ENCODE peak calls at places on chromosomes 6 and 20, in eight cellular contexts. S is cardiac muscle cell; B is transverse colon; U is lung; C is esophagus squamous epithelium; W is CD8-positive, alpha-beta T cell; X is IMR-90; V is Panc1. T is an unnamed sample.

GRCh38 chr6:136788069-136788902 is 4.0 kb downstream of the MAP3K5 start:
- DNase-seq in S (no peak), B (no peak), U (no peak), C (no peak), W (no peak), X (peak; percentile 89), V (no peak), T (no peak)

GRCh38 chr6:22251331-22251730 is 45.5 kb downstream of the PRL start:
- DNase-seq in S (no peak), B (no peak), U (no peak), C (no peak), W (no peak), X (peak; percentile 75), V (no peak), T (no peak)

GRCh38 chr6:108914235-108915022 is 66.2 kb downstream of the ARMC2 start:
- DNase-seq in S (no peak), B (no peak), U (no peak), C (no peak), W (no peak), X (peak; percentile 20), V (no peak), T (no peak)

GRCh38 chr20:50374541-50375078 is 135.6 kb upstream of the PTPN1 start:
- DNase-seq in S (no peak), B (no peak), U (no peak), C (no peak), W (no peak), X (no peak), V (no peak), T (no peak)

GRCh38 chr20:32456869-32457421 is 98.8 kb downstream of the ASXL1 start:
- DNase-seq in S (peak; percentile 87), B (no peak), U (no peak), C (no peak), W (no peak), X (peak; percentile 17), V (no peak), T (peak; percentile 49)

GRCh38 chr6:135583256-135583758 is 85.8 kb upstream of the AHI1 start:
- DNase-seq in S (no peak), B (no peak), U (no peak), C (no peak), W (no peak), X (peak; percentile 88), V (no peak), T (no peak)

GRCh38 chr20:52446421-52447231 is 255.0 kb upstream of the ZFP64 start:
- DNase-seq in S (no peak), B (no peak), U (no peak), C (no peak), W (no peak), X (peak; percentile 66), V (no peak), T (no peak)

GRCh38 chr6:103874575-103874974 is 985.1 kb downstream of the HACE1 start:
- DNase-seq in S (no peak), B (no peak), U (no peak), C (no peak), W (no peak), X (no peak), V (no peak), T (no peak)

GRCh38 chr20:53097371-53097770 is 125.2 kb downstream of the TSHZ2 start:
- DNase-seq in S (no peak), B (no peak), U (no peak), C (no peak), W (no peak), X (no peak), V (no peak), T (no peak)

GRCh38 chr6:99092009-99092408 is 144.3 kb upstream of the FBXL4 start:
- DNase-seq in S (no peak), B (no peak), U (no peak), C (no peak), W (no peak), X (no peak), V (no peak), T (no peak)

GRCh38 chr6:170555305-170555704 is 1.1 kb downstream of the TBP start:
- DNase-seq in S (no peak), B (no peak), U (no peak), C (no peak), W (no peak), X (no peak), V (no peak), T (no peak)

GRCh38 chr20:1648101-1648500 is 9.5 kb downstream of the SIRPG start:
- DNase-seq in S (no peak), B (no peak), U (no peak), C (no peak), W (no peak), X (no peak), V (no peak), T (no peak)

GRCh38 chr6:12717356-12717755 is 789 bp downstream of the PHACTR1 start:
- DNase-seq in S (no peak), B (no peak), U (no peak), C (no peak), W (no peak), X (no peak), V (no peak), T (no peak)

GRCh38 chr6:121093928-121094327 is 240.4 kb downstream of the TBC1D32 start:
- DNase-seq in S (no peak), B (no peak), U (no peak), C (no peak), W (no peak), X (peak; percentile 76), V (no peak), T (no peak)

GRCh38 chr6:26249959-26250805 is 114.8 kb upstream of the BTN3A2 start:
- DNase-seq in S (peak; percentile 73), B (peak; percentile 84), U (no peak), C (no peak), W (peak; percentile 59), X (peak; percentile 73), V (no peak), T (peak; percentile 59)

GRCh38 chr20:37956099-37956498 is 53.2 kb downstream of the VSTM2L start:
- DNase-seq in S (no peak), B (no peak), U (no peak), C (no peak), W (no peak), X (peak; percentile 35), V (no peak), T (no peak)

GRCh38 chr6:70413829-70414494 is 654 bp downstream of the FAM135A start:
- DNase-seq in S (peak; percentile 23), B (no peak), U (no peak), C (no peak), W (no peak), X (no peak), V (no peak), T (no peak)

GRCh38 chr6:167699141-167700036 is 127.3 kb upstream of the AFDN start:
- DNase-seq in S (no peak), B (peak; percentile 69), U (peak; percentile 68), C (peak; percentile 15), W (no peak), X (no peak), V (no peak), T (peak; percentile 49)

GRCh38 chr6:47117314-47117713 is 75.2 kb upstream of the ADGRF1 start:
- DNase-seq in S (no peak), B (no peak), U (no peak), C (no peak), W (no peak), X (no peak), V (no peak), T (no peak)

GRCh38 chr6:158708239-158708638 is 58.4 kb downstream of the SYTL3 start:
- DNase-seq in S (peak; percentile 56), B (no peak), U (no peak), C (no peak), W (no peak), X (peak; percentile 60), V (no peak), T (peak; percentile 33)

GRCh38 chr6:109292983-109293586 is 89.2 kb downstream of the CD164 start:
- DNase-seq in S (no peak), B (no peak), U (no peak), C (no peak), W (no peak), X (no peak), V (no peak), T (no peak)

GRCh38 chr20:1440024-1440423 is 26.6 kb downstream of the NSFL1C start:
- DNase-seq in S (no peak), B (no peak), U (no peak), C (no peak), W (no peak), X (peak; percentile 12), V (no peak), T (no peak)

GRCh38 chr6:4568138-4568537 is 208.1 kb upstream of the CDYL start:
- DNase-seq in S (no peak), B (no peak), U (no peak), C (no peak), W (no peak), X (no peak), V (no peak), T (no peak)

GRCh38 chr20:63150911-63151531 is 64.9 kb downstream of the YTHDF1 start:
- DNase-seq in S (no peak), B (no peak), U (no peak), C (no peak), W (no peak), X (no peak), V (no peak), T (no peak)

DNA sequence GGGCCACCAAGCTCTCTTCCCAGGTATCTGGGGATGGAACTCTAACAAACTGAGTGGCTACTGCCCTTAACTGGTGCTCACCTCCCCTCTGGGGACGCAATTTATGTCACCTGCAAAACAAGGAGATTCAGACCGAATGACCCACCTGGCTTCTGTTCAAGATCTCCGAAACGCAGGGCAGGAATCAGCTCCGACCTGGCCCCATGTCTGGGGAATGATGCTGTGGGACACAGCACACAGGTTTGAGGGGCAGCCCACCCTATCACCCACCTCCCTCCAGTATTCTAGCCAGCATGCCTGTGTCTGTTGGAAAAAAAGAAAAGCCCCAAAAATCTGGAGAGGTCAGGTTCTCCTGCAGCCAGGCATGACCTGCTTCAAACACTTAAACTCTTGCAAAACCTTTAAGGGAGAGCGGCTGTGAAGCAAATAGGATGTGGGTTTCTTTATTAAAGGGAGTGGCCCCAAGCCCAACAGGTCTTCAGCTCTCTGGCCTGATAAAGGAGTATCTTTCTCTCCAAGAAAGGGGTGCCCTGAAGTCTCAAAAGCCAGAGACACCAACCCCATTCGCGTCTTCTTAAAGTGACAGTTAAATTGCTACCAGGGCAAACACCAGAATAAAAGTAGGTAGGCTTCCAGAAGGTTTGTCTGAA is 6.4 kb downstream of the PREX1 start:
- DNase-seq in S (no peak), B (no peak), U (no peak), C (no peak), W (no peak), X (no peak), V (no peak), T (no peak)
- H3K4me3 ChIP-seq in S (no peak overlapping the region), B (no peak overlapping the region), U (no peak overlapping the region), C (no peak overlapping the region), W (no peak overlapping the region), X (no peak overlapping the region), V (no peak overlapping the region), T (no peak overlapping the region)

GRCh38 chr6:24537082-24537699 is 42.4 kb downstream of the ALDH5A1 start:
- DNase-seq in S (no peak), B (no peak), U (no peak), C (no peak), W (no peak), X (no peak), V (no peak), T (no peak)
- H3K27ac ChIP-seq in S (no peak overlapping the region), B (no peak overlapping the region), U (no peak overlapping the region), C (no peak overlapping the region), W (no peak overlapping the region), X (no peak overlapping the region), V (no peak overlapping the region), T (no peak overlapping the region)

GRCh38 chr6:155340464-155341129 is 26.3 kb upstream of the TFB1M start:
- DNase-seq in S (no peak), B (no peak), U (no peak), C (no peak), W (no peak), X (peak; percentile 61), V (no peak), T (no peak)
- H3K9me3 ChIP-seq in S (no peaks in the 10 kb centered on the region), B (no peaks in the 10 kb centered on the region), U (peaks cover 4% of the 10 kb centered on the region), C (peaks cover 3% of the 10 kb centered on the region), W (peaks cover 7% of the 10 kb centered on the region), X (peaks cover 2% of the 10 kb centered on the region), V (peaks cover 3% of the 10 kb centered on the region), T (peaks cover 18% of the 10 kb centered on the region)

GRCh38 chr6:900716-901605 is 208.0 kb upstream of the EXOC2 start:
- DNase-seq in S (no peak), B (no peak), U (no peak), C (no peak), W (no peak), X (no peak), V (no peak), T (no peak)
- H3K4me3 ChIP-seq in S (no peak overlapping the region), B (no peak overlapping the region), U (no peak overlapping the region), C (no peak overlapping the region), W (no peak overlapping the region), X (no peak overlapping the region), V (no peak overlapping the region), T (no peak overlapping the region)